ENCODE peak calls at places on chromosomes 12 and 14, in five cellular contexts. One of them, this sample, is unnamed.

GRCh38 chr12:42135264-42135814 is 9.3 kb downstream of the GXYLT1 start:
- DNase-seq in left cardiac atrium: no peak
- DNase-seq in HS-27A: no peak
- DNase-seq in COLO829: peak; percentile 24
- DNase-seq in NCI-H2081 treated with DMSO at 0.1 percent for 48 hours: no peak
- DNase-seq in this sample: no peak

GRCh38 chr14:76962303-76962660 is 66.2 kb downstream of the IRF2BPL start:
- DNase-seq in HS-27A: no peak
- DNase-seq in COLO829: no peak
- DNase-seq in left cardiac atrium: no peak
- DNase-seq in NCI-H2081 treated with DMSO at 0.1 percent for 48 hours: no peak
- DNase-seq in this sample: no peak

GRCh38 chr14:69493038-69493437 is 8.5 kb downstream of the PLEKHD1 start:
- DNase-seq in left cardiac atrium: no peak
- DNase-seq in NCI-H2081 treated with DMSO at 0.1 percent for 48 hours: no peak
- DNase-seq in COLO829: no peak
- DNase-seq in HS-27A: no peak
- DNase-seq in this sample: no peak

GRCh38 chr14:63470877-63471565 is 72.2 kb downstream of the PPP2R5E start:
- DNase-seq in left cardiac atrium: no peak
- DNase-seq in NCI-H2081 treated with DMSO at 0.1 percent for 48 hours: no peak
- DNase-seq in COLO829: peak; percentile 83
- DNase-seq in HS-27A: peak; percentile 36
- DNase-seq in this sample: peak; percentile 48

GRCh38 chr14:56963381-56963780 is 153.1 kb upstream of the OTX2 start:
- DNase-seq in NCI-H2081 treated with DMSO at 0.1 percent for 48 hours: no peak
- DNase-seq in COLO829: no peak
- DNase-seq in HS-27A: no peak
- DNase-seq in left cardiac atrium: no peak
- DNase-seq in this sample: peak; percentile 52

GRCh38 chr12:130715996-130716917 is at the start of gene RIMBP2:
- DNase-seq in HS-27A: no peak
- DNase-seq in NCI-H2081 treated with DMSO at 0.1 percent for 48 hours: no peak
- DNase-seq in left cardiac atrium: no peak
- DNase-seq in COLO829: no peak
- DNase-seq in this sample: peak; percentile 18

GRCh38 chr12:22043943-22044342 is 2.1 kb upstream of the CMAS start:
- DNase-seq in NCI-H2081 treated with DMSO at 0.1 percent for 48 hours: no peak
- DNase-seq in left cardiac atrium: no peak
- DNase-seq in HS-27A: no peak
- DNase-seq in COLO829: no peak
- DNase-seq in this sample: no peak

GRCh38 chr14:26596722-26597030 is 1.2 kb downstream of the NOVA1 start:
- DNase-seq in HS-27A: no peak
- DNase-seq in COLO829: no peak
- DNase-seq in NCI-H2081 treated with DMSO at 0.1 percent for 48 hours: no peak
- DNase-seq in left cardiac atrium: peak; percentile 19
- DNase-seq in this sample: no peak

GRCh38 chr12:111274820-111275219 is 94.1 kb downstream of the PHETA1 start:
- DNase-seq in HS-27A: no peak
- DNase-seq in NCI-H2081 treated with DMSO at 0.1 percent for 48 hours: no peak
- DNase-seq in left cardiac atrium: no peak
- DNase-seq in COLO829: peak; percentile 64
- DNase-seq in this sample: no peak

GRCh38 chr12:12899530-12900380 is 8.4 kb downstream of the GPRC5A start:
- DNase-seq in HS-27A: peak; percentile 86
- DNase-seq in left cardiac atrium: peak; percentile 40
- DNase-seq in COLO829: peak; percentile 84
- DNase-seq in NCI-H2081 treated with DMSO at 0.1 percent for 48 hours: no peak
- DNase-seq in this sample: peak; percentile 84